ENCODE peak calls at places on chromosomes 2 and 18, in five cellular contexts. T is WTC11, E is Calu3, L is Ammon's horn, X is body of pancreas. W is an unnamed sample.

GRCh38 chr2:79903601-79904000 is 390.8 kb downstream of the CTNNA2 start:
- DNase-seq in T (no peak), E (no peak), L (no peak), X (no peak), W (no peak)

GRCh38 chr18:78991446-78991845 is 11.8 kb downstream of the SALL3 start:
- DNase-seq in T (no peak), E (no peak), L (no peak), X (no peak), W (no peak)

GRCh38 chr18:12995952-12996477 is 4.9 kb downstream of the CEP192 start:
- DNase-seq in T (no peak), E (no peak), L (no peak), X (no peak), W (no peak)

GRCh38 chr2:27225526-27225925 is 8.4 kb downstream of the CAD start:
- DNase-seq in T (no peak), E (no peak), L (no peak), X (no peak), W (no peak)

GRCh38 chr2:30346475-30347169 is 100.4 kb upstream of the LCLAT1 start:
- DNase-seq in T (peak; percentile 65), E (no peak), L (peak; percentile 42), X (peak; percentile 78), W (no peak)

GRCh38 chr2:46914578-46915230 is 902 bp downstream of the MCFD2 start:
- DNase-seq in T (no peak), E (no peak), L (no peak), X (no peak), W (no peak)

GRCh38 chr2:225002039-225002655 is 40.1 kb downstream of the DOCK10 start:
- DNase-seq in T (peak; percentile 53), E (peak; percentile 61), L (peak; percentile 86), X (peak; percentile 31), W (peak; percentile 92)

GRCh38 chr2:75560768-75561565 is at the start of gene EVA1A:
- DNase-seq in T (peak; percentile 73), E (peak; percentile 4), L (no peak), X (peak; percentile 90), W (no peak)

GRCh38 chr2:132589060-132589765 is 80.8 kb downstream of the LYPD1 start:
- DNase-seq in T (no peak), E (no peak), L (peak; percentile 64), X (no peak), W (peak; percentile 14)

GRCh38 chr2:219718066-219718465 is 90.6 kb downstream of the SLC4A3 start:
- DNase-seq in T (no peak), E (no peak), L (no peak), X (no peak), W (no peak)

GRCh38 chr2:166831930-166832329 is 56.4 kb upstream of the XIRP2 start:
- DNase-seq in T (no peak), E (no peak), L (no peak), X (no peak), W (no peak)

GRCh38 chr18:1075310-1075709 is 170.6 kb downstream of the ADCYAP1 start:
- DNase-seq in T (no peak), E (no peak), L (no peak), X (no peak), W (no peak)

GRCh38 chr2:120611016-120611415 is 124.7 kb upstream of the GLI2 start:
- DNase-seq in T (no peak), E (no peak), L (no peak), X (no peak), W (no peak)

GRCh38 chr2:30655660-30656059 is 151.6 kb downstream of the CAPN13 start:
- DNase-seq in T (no peak), E (no peak), L (no peak), X (no peak), W (no peak)

GRCh38 chr2:23705771-23706612 is 220.9 kb downstream of the ATAD2B start:
- DNase-seq in T (no peak), E (no peak), L (peak; percentile 1), X (no peak), W (no peak)

GRCh38 chr2:126513033-126513432 is 142.9 kb upstream of the GYPC start:
- DNase-seq in T (no peak), E (no peak), L (no peak), X (no peak), W (no peak)

GRCh38 chr2:127321306-127321705 is 27.4 kb upstream of the ERCC3 start:
- DNase-seq in T (no peak), E (no peak), L (no peak), X (no peak), W (no peak)

GRCh38 chr2:238286987-238287386 is 1.4 kb downstream of the PER2 start:
- DNase-seq in T (no peak), E (peak; percentile 26), L (peak; percentile 76), X (peak; percentile 54), W (no peak)

GRCh38 chr2:109654316-109655050 is 40.3 kb downstream of the SOWAHC start:
- DNase-seq in T (no peak), E (no peak), L (no peak), X (no peak), W (no peak)

GRCh38 chr2:42297322-42297936 is 63.6 kb downstream of the COX7A2L start:
- DNase-seq in T (no peak), E (no peak), L (no peak), X (no peak), W (no peak)

GRCh38 chr2:164984428-164984827 is 29.1 kb upstream of the SLC38A11 start:
- DNase-seq in T (no peak), E (no peak), L (no peak), X (no peak), W (no peak)

W was measured in pons.